ENCODE peak calls at places on chromosome 1, in eight cellular contexts. R is HuH-7.5; C is ACHN; E is neuronal stem cell; X is sigmoid colon; G is activated CD4-positive, alpha-beta T cell treated with anti-CD3 and anti-CD28 coated beads, Interleukin-2, amount 50 U/mL, for 1 hour; Q is pancreas; M is non-pigmented ciliary epithelial cell. T is an unnamed sample.

GRCh38 chr1:155671750-155672149 is 16.8 kb downstream of the YY1AP1 start:
- DNase-seq in X (no peak), R (no peak), M (no peak), E (no peak), Q (no peak), G (no peak), C (no peak), T (no peak)

GRCh38 chr1:46862348-46862747 is 63.5 kb downstream of the CYP4B1 start:
- DNase-seq in G (no peak), M (no peak), R (no peak), X (no peak), E (no peak), C (no peak), Q (no peak), T (no peak)

GRCh38 chr1:116769561-116769977 is 15.3 kb downstream of the CD2 start:
- DNase-seq in C (no peak), X (no peak), Q (no peak), M (peak), R (no peak), E (no peak), G (peak), T (no peak)

GRCh38 chr1:168917309-168917708 is 188.3 kb upstream of the DPT start:
- DNase-seq in E (no peak), R (no peak), X (no peak), C (no peak), M (no peak), Q (no peak), G (no peak), T (no peak)

GRCh38 chr1:53606197-53607095 is 132.5 kb downstream of the GLIS1 start:
- DNase-seq in R (no peak), C (no peak), M (no peak), E (no peak), X (peak), Q (no peak), G (no peak), T (no peak)

GRCh38 chr1:42319128-42319851 is 15.7 kb downstream of the FOXJ3 start:
- DNase-seq in M (peak), G (peak), Q (no peak), E (no peak), R (no peak), C (no peak), X (no peak), T (no peak)

GRCh38 chr1:6538958-6539357 is 15.4 kb downstream of the NOL9 start:
- DNase-seq in Q (no peak), X (no peak), M (peak), G (no peak), C (no peak), E (no peak), R (no peak), T (no peak)

GRCh38 chr1:201254625-201255469 is 28.5 kb upstream of the PKP1 start:
- DNase-seq in G (peak), Q (no peak), C (peak), X (no peak), R (peak), M (no peak), E (peak), T (peak)

GRCh38 chr1:234515411-234515810 is 36.4 kb upstream of the TARBP1 start:
- DNase-seq in X (no peak), C (peak), R (no peak), G (no peak), Q (no peak), M (no peak), E (no peak), T (no peak)

GRCh38 chr1:74437035-74437434 is 75.4 kb downstream of the LRRC53 start:
- DNase-seq in C (no peak), Q (no peak), G (no peak), X (no peak), M (no peak), E (no peak), R (no peak), T (no peak)

GRCh38 chr1:10692401-10693021 is 103.9 kb downstream of the CASZ1 start:
- DNase-seq in Q (peak), X (no peak), R (peak), G (peak), M (no peak), E (no peak), C (peak), T (no peak)

GRCh38 chr1:225597926-225598575 is 54.9 kb downstream of the ENAH start:
- DNase-seq in Q (no peak), C (peak), E (no peak), M (peak), R (no peak), X (no peak), G (no peak), T (no peak)

GRCh38 chr1:1617925-1618324 is 2.6 kb downstream of the MIB2 start:
- DNase-seq in G (no peak), E (no peak), X (no peak), R (no peak), C (no peak), Q (no peak), M (no peak), T (no peak)

GRCh38 chr1:201663777-201664176 is 124.8 kb downstream of the NAV1 start:
- DNase-seq in Q (no peak), E (no peak), M (no peak), C (no peak), X (no peak), R (no peak), G (no peak), T (no peak)

GRCh38 chr1:90707363-90707710 is 9.8 kb downstream of the BARHL2 start:
- DNase-seq in Q (peak), M (no peak), R (peak), C (peak), G (no peak), E (no peak), X (no peak), T (no peak)

GRCh38 chr1:77193951-77194350 is 25.3 kb downstream of the PIGK start:
- DNase-seq in G (no peak), M (no peak), E (no peak), R (no peak), X (no peak), C (no peak), Q (no peak), T (no peak)

GRCh38 chr1:81847063-81847462 is 46.3 kb downstream of the ADGRL2 start:
- DNase-seq in Q (no peak), E (no peak), C (no peak), X (no peak), M (no peak), R (no peak), G (no peak), T (no peak)

GRCh38 chr1:193283026-193283425 is 96.6 kb upstream of the B3GALT2 start:
- DNase-seq in M (no peak), G (no peak), Q (no peak), E (no peak), R (no peak), X (no peak), C (no peak), T (no peak)